ENCODE peak calls at places on chromosome 18, in four cellular contexts. One of them, this sample, is unnamed.

GRCh38 chr18:54787098-54787497 is 41.2 kb upstream of the RAB27B start:
- DNase-seq in H1: no peak
- DNase-seq in IMR-90: no peak
- DNase-seq in H9: no peak
- DNase-seq in this sample: no peak

GRCh38 chr18:48203961-48204666 is 205.1 kb downstream of the ZBTB7C start:
- DNase-seq in H1: no peak
- DNase-seq in IMR-90: no peak
- DNase-seq in H9: no peak
- DNase-seq in this sample: no peak

GRCh38 chr18:8703781-8704301 is 1.5 kb upstream of the MTCL1 start:
- DNase-seq in IMR-90: no peak
- DNase-seq in H9: no peak
- DNase-seq in H1: no peak
- DNase-seq in this sample: no peak

GRCh38 chr18:55405655-55406373 is 182.2 kb downstream of the TCF4 start:
- DNase-seq in H1: no peak
- DNase-seq in IMR-90: peak; percentile 95
- DNase-seq in H9: no peak
- DNase-seq in this sample: no peak

GRCh38 chr18:51110073-51110797 is 80.2 kb downstream of the SMAD4 start:
- DNase-seq in H1: peak; percentile 98
- DNase-seq in H9: peak; percentile 83
- DNase-seq in IMR-90: peak; percentile 5
- DNase-seq in this sample: peak; percentile 75

GRCh38 chr18:41436772-41437171 is 518.3 kb upstream of the PIK3C3 start:
- DNase-seq in H1: no peak
- DNase-seq in IMR-90: no peak
- DNase-seq in H9: no peak
- DNase-seq in this sample: no peak

GRCh38 chr18:34493099-34493544 is 217.0 kb upstream of the DTNA start:
- DNase-seq in H1: peak; percentile 78
- DNase-seq in H9: peak; percentile 81
- DNase-seq in IMR-90: peak; percentile 58
- DNase-seq in this sample: peak; percentile 17

GRCh38 chr18:27778441-27778840 is 398.5 kb downstream of the CDH2 start:
- DNase-seq in H9: no peak
- DNase-seq in IMR-90: peak; percentile 17
- DNase-seq in H1: no peak
- DNase-seq in this sample: no peak

GRCh38 chr18:75208055-75208835 is 694 bp downstream of the PTGR3 start:
- DNase-seq in IMR-90: peak; percentile 60
- DNase-seq in H1: peak; percentile 62
- DNase-seq in H9: peak; percentile 50
- DNase-seq in this sample: peak; percentile 68

GRCh38 chr18:37783771-37784170 is 218.2 kb upstream of the CELF4 start:
- DNase-seq in IMR-90: no peak
- DNase-seq in H1: no peak
- DNase-seq in H9: no peak
- DNase-seq in this sample: no peak

GRCh38 chr18:21300035-21300434 is 58.0 kb downstream of the GREB1L start:
- DNase-seq in H9: no peak
- DNase-seq in IMR-90: no peak
- DNase-seq in H1: no peak
- DNase-seq in this sample: no peak

GRCh38 chr18:34978953-34979608 is 62.1 kb upstream of the MAPRE2 start:
- DNase-seq in H9: peak; percentile 38
- DNase-seq in H1: no peak
- DNase-seq in IMR-90: peak; percentile 95
- DNase-seq in this sample: peak; percentile 95

GRCh38 chr18:51266736-51267135 is 69.3 kb upstream of the MEX3C start:
- DNase-seq in H9: no peak
- DNase-seq in IMR-90: no peak
- DNase-seq in H1: no peak
- DNase-seq in this sample: no peak

GRCh38 chr18:45755936-45756335 is 32.0 kb downstream of the SLC14A1 start:
- DNase-seq in H1: no peak
- DNase-seq in H9: no peak
- DNase-seq in IMR-90: peak; percentile 79
- DNase-seq in this sample: no peak

GRCh38 chr18:73597832-73598615 is 549.6 kb downstream of the FBXO15 start:
- DNase-seq in H9: peak; percentile 71
- DNase-seq in IMR-90: no peak
- DNase-seq in H1: no peak
- DNase-seq in this sample: no peak

GRCh38 chr18:59957957-59958356 is 58.2 kb downstream of the PMAIP1 start:
- DNase-seq in H9: no peak
- DNase-seq in H1: no peak
- DNase-seq in IMR-90: peak; percentile 83
- DNase-seq in this sample: no peak

GRCh38 chr18:79123948-79124347 is 54.8 kb downstream of the ATP9B start:
- DNase-seq in H9: no peak
- DNase-seq in IMR-90: peak; percentile 6
- DNase-seq in H1: no peak
- DNase-seq in this sample: no peak

GRCh38 chr18:9552189-9552588 is 62.2 kb downstream of the PPP4R1 start:
- DNase-seq in H1: no peak
- DNase-seq in H9: no peak
- DNase-seq in IMR-90: peak; percentile 28
- DNase-seq in this sample: no peak

GRCh38 chr18:9065864-9066263 is 36.6 kb upstream of the NDUFV2 start:
- DNase-seq in H9: no peak
- DNase-seq in H1: no peak
- DNase-seq in IMR-90: no peak
- DNase-seq in this sample: no peak

GRCh38 chr18:21100141-21100540 is 11.5 kb downstream of the ROCK1 start:
- DNase-seq in H1: no peak
- DNase-seq in IMR-90: peak; percentile 31
- DNase-seq in H9: no peak
- DNase-seq in this sample: no peak

GRCh38 chr18:79399275-79400081 is 3.7 kb downstream of the NFATC1 start:
- DNase-seq in H9: no peak
- DNase-seq in H1: peak; percentile 61
- DNase-seq in IMR-90: no peak
- DNase-seq in this sample: no peak

GRCh38 chr18:63309422-63309821 is 10.1 kb downstream of the BCL2 start:
- DNase-seq in IMR-90: no peak
- DNase-seq in H9: no peak
- DNase-seq in H1: no peak
- DNase-seq in this sample: no peak

GRCh38 chr18:55337908-55338521 is 250.0 kb downstream of the TCF4 start:
- DNase-seq in IMR-90: no peak
- DNase-seq in H9: no peak
- DNase-seq in H1: no peak
- DNase-seq in this sample: no peak

DNA sequence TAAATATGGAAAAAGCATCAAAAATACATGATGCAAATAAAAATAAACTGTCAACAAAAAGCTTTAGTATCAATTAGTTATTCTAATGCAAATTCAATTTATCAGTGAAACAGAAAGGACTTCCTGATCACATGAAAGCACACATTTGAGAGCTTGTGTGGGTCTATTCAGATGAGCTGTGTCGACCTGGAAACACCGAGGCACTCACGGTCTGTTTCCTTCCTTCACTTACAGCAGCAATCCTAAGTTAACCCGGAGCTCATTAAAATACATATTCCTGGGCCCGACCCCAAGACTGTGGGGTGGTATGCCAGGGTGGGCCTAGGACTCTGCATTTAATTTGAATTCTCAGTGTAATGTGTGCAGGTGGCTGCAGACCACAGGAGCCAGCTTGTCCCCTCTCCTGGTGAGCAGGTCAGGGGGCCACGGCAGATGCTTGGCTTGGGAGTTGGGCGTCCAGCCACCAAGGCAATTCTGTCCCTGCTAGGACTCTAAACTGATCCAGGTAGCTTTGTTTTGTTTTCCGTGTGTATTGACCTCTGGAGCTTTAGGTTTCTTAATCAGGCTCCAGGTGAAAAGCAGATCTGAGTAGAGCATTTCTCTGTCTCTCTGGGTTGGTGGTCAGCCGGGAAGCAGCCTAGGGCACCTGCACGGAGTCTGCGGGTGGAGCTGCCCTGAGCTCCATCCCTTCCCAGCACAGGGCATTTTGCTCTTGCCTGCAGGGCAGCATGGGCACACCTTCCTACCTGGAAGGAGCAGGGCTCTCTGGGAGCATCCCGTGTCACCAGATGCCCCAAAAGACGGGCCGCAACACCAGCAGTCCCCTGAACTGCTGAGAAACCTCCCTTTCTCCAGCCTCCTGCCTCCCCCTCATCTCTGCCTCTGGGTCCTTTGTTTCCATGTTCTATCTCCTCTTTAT is 9.0 kb downstream of the MBP start:
- DNase-seq in H9: no peak
- DNase-seq in H1: peak; percentile 48
- DNase-seq in IMR-90: no peak
- DNase-seq in this sample: no peak
- H3K4me1 ChIP-seq in H9: peaks cover 7% of the 10 kb centered on the region
- H3K4me1 ChIP-seq in H1: peaks cover 11% of the 10 kb centered on the region
- H3K4me1 ChIP-seq in IMR-90: peaks cover 12% of the 10 kb centered on the region
- H3K4me1 ChIP-seq in this sample: peaks cover 9% of the 10 kb centered on the region

DNA sequence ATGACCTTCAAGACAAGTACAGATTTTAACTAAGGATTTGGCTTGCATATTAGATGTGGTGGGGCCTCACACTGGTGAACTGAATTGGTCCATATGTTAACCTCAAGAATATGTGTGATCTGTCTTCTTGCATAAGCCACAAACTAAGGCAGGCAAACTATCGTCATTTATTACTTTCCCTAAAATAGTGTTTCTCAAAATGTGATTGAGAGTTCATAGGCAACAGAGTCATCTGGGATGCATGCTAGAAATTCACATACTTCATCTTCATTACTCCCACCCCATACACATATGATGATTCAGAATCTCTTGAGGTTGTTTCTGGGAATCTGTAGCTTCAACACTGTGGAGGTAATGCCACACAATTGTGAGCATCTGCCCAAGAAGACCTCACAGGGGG is 822.8 kb upstream of the CDH2 start:
- DNase-seq in H9: no peak
- DNase-seq in IMR-90: peak; percentile 59
- DNase-seq in H1: no peak
- DNase-seq in this sample: no peak
- H2BK5ac ChIP-seq in H9: no peak overlapping the region
- H2BK5ac ChIP-seq in IMR-90: peak overlapping the region; percentile 76
- H2BK5ac ChIP-seq in H1: no peak overlapping the region
- H2BK5ac ChIP-seq in this sample: no peak overlapping the region

GRCh38 chr18:77100751-77101355 is 31.7 kb downstream of the MBP start:
- DNase-seq in H1: no peak
- DNase-seq in IMR-90: no peak
- DNase-seq in H9: no peak
- DNase-seq in this sample: peak; percentile 40
- H3K4me1 ChIP-seq in H1: peaks cover 28% of the 10 kb centered on the region
- H3K4me1 ChIP-seq in IMR-90: peaks cover 39% of the 10 kb centered on the region
- H3K4me1 ChIP-seq in H9: peaks cover 4% of the 10 kb centered on the region
- H3K4me1 ChIP-seq in this sample: peaks cover 35% of the 10 kb centered on the region

DNA sequence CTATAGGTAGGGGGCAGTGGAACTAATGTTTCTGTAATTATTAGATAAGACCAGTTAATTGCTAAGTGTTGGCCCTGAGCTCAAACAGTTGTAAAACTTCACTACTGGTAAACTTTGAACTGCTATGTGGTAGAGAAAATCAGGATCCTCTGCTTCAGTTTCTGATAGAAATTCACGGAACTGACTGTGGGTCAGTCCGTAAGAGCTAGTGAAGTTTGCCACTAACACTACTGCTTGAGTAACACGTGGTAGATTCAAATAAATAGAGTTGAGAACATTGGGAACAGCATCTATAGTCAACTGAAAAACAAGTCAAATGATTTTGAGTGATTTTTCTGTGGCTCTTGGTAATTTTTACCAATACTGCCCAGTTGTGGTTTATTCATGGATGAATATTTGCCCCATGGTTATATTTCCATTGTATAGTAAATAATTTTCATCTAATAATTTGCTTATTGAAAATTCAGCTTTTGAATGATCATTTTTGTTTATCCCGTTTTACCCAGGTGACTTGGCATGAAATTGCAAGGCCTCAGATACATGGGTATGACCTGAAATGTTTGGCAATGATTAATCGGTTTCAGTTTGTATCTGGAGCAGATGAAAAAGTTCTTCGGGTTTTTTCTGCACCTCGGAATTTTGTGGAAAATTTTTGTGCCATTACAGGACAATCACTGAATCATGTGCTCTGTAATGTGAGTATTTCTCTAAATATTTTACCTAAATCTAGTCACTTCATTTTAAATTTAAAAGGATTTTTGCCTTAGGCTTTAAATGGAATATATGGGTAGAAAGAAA is 26.5 kb downstream of the ELP2 start:
- DNase-seq in H9: no peak
- DNase-seq in H1: no peak
- DNase-seq in IMR-90: peak; percentile 70
- DNase-seq in this sample: no peak
- H2BK5ac ChIP-seq in H9: no peak overlapping the region
- H2BK5ac ChIP-seq in H1: no peak overlapping the region
- H2BK5ac ChIP-seq in IMR-90: peak overlapping the region; percentile 100
- H2BK5ac ChIP-seq in this sample: no peak overlapping the region

GRCh38 chr18:61946449-61946848 is 53.6 kb upstream of the RNF152 start:
- DNase-seq in IMR-90: peak; percentile 88
- DNase-seq in H1: no peak
- DNase-seq in H9: no peak
- DNase-seq in this sample: no peak
- H3K4me1 ChIP-seq in IMR-90: peaks cover 20% of the 10 kb centered on the region
- H3K4me1 ChIP-seq in H1: peaks cover 2% of the 10 kb centered on the region
- H3K4me1 ChIP-seq in H9: peaks cover 5% of the 10 kb centered on the region
- H3K4me1 ChIP-seq in this sample: peaks cover 16% of the 10 kb centered on the region